ENCODE peak calls at places on chromosomes 1 and 21, in six cellular contexts. H is endodermal cell, F is tibial artery, V is A549, N is PC-9, C is suprapubic skin. S is an unnamed sample.

GRCh38 chr1:210250998-210251679 is 18.5 kb downstream of the SERTAD4 start:
- DNase-seq in V (peak; percentile 53), H (peak; percentile 93), F (peak; percentile 35), N (peak; percentile 81), C (peak; percentile 69), S (no peak)

GRCh38 chr1:17725084-17725718 is 29.9 kb upstream of the ACTL8 start:
- DNase-seq in V (no peak), F (no peak), H (no peak), C (no peak), N (no peak), S (no peak)

GRCh38 chr1:230167419-230167852 is 100.4 kb downstream of the GALNT2 start:
- DNase-seq in C (peak; percentile 72), V (peak; percentile 62), H (peak; percentile 72), F (no peak), N (no peak), S (no peak)

GRCh38 chr1:159918041-159918917 is 7.0 kb downstream of the TAGLN2 start:
- DNase-seq in C (no peak), V (no peak), H (no peak), N (no peak), F (no peak), S (no peak)

GRCh38 chr1:26582836-26583460 is 53.4 kb downstream of the RPS6KA1 start:
- DNase-seq in H (no peak), N (no peak), F (peak; percentile 70), C (no peak), V (no peak), S (no peak)

GRCh38 chr21:41641821-41642368 is 125.0 kb downstream of the RIPK4 start:
- DNase-seq in C (peak; percentile 83), F (peak; percentile 86), V (peak; percentile 43), H (peak; percentile 72), N (peak; percentile 93), S (no peak)

GRCh38 chr1:223129229-223129851 is 13.7 kb downstream of the TLR5 start:
- DNase-seq in V (peak; percentile 85), F (peak; percentile 64), C (peak; percentile 90), H (peak; percentile 97), N (no peak), S (no peak)

GRCh38 chr1:42209516-42210370 is 45.2 kb upstream of the GUCA2A start:
- DNase-seq in F (no peak), H (peak; percentile 42), C (no peak), N (peak; percentile 64), V (no peak), S (no peak)

GRCh38 chr1:154866995-154867795 is 2.9 kb downstream of the KCNN3 start:
- DNase-seq in C (no peak), H (peak; percentile 78), N (peak; percentile 34), F (no peak), V (peak; percentile 44), S (no peak)
- TF ChIP-seq CTCF in C (no peak), H (no peak), N (no peak), F (no peak), V (no peak), S (no peak)

DNA sequence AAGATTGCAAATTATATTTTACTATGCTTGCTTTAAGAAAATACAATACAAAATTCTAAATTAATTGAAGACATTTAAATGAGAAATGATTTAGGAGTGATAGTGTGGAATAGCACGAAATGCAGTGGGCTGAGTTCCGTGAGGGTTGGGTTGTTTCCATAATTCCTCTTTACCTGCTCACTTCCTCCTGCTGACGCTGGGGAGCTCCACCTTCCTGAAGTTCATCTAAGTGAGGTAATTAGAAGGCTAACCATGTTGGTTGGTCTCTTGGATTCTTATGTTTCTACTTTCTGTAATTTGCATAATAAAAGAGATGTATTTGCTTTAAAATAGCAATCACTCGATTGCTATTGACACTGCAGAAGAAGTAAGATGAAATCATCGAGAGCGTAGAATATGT is 4.7 kb downstream of the OR14I1 start:
- DNase-seq in N (no peak), C (no peak), V (no peak), H (no peak), F (no peak), S (no peak)
- H3K9me3 ChIP-seq in N (no peaks in the 10 kb centered on the region), C (no peaks in the 10 kb centered on the region), V (no peaks in the 10 kb centered on the region), H (peaks cover 79% of the 10 kb centered on the region), F (no peaks in the 10 kb centered on the region), S (no peaks in the 10 kb centered on the region)

GRCh38 chr1:111968511-111968910 is 21.0 kb downstream of the KCND3 start:
- DNase-seq in F (no peak), V (no peak), N (no peak), C (no peak), H (no peak), S (no peak)
- H3K27ac ChIP-seq in F (no peak overlapping the region), V (no peak overlapping the region), N (no peak overlapping the region), C (no peak overlapping the region), H (no peak overlapping the region), S (no peak overlapping the region)

GRCh38 chr1:149942207-149942606 is 5.5 kb upstream of the MTMR11 start:
- DNase-seq in F (no peak), N (no peak), C (no peak), H (peak; percentile 82), V (peak; percentile 49), S (no peak)
- TF ChIP-seq CTCF in F (no peak), N (no peak), C (no peak), H (peak; percentile 71), V (no peak), S (no peak)